ENCODE peak calls at places on chromosomes 13 and 19, in four cellular contexts. Y, B, K and N are unnamed samples.

GRCh38 chr13:85798999-85799646 is at the start of gene SLITRK6:
- DNase-seq in Y (no peak), B (no peak), K (no peak), N (peak; percentile 61)

GRCh38 chr19:13036366-13036976 is 41.2 kb downstream of the NFIX start:
- DNase-seq in Y (no peak), B (no peak), K (no peak), N (peak; percentile 43)

GRCh38 chr13:114096811-114097503 is 35.5 kb downstream of the RASA3 start:
- DNase-seq in Y (no peak), B (no peak), K (no peak), N (no peak)

GRCh38 chr19:583968-584239 is 5.8 kb upstream of the HCN2 start:
- DNase-seq in Y (no peak), B (no peak), K (no peak), N (no peak)

GRCh38 chr19:39385629-39386411 is 5.1 kb downstream of the PAF1 start:
- DNase-seq in Y (no peak), B (no peak), K (no peak), N (no peak)

GRCh38 chr13:46383383-46383782 is 3.7 kb downstream of the RUBCNL start:
- DNase-seq in Y (no peak), B (no peak), K (no peak), N (no peak)

GRCh38 chr19:16594131-16594586 is 21.9 kb upstream of the SLC35E1 start:
- DNase-seq in Y (no peak), B (no peak), K (no peak), N (no peak)

GRCh38 chr19:15702590-15702930 is 25.3 kb upstream of the OR10H2 start:
- DNase-seq in Y (peak; percentile 83), B (no peak), K (no peak), N (peak; percentile 56)

GRCh38 chr13:25689539-25689938 is 317.8 kb downstream of the ATP8A2 start:
- DNase-seq in Y (no peak), B (no peak), K (no peak), N (no peak)

GRCh38 chr13:85638815-85639393 is 160.3 kb downstream of the SLITRK6 start:
- DNase-seq in Y (no peak), B (no peak), K (no peak), N (no peak)

GRCh38 chr13:99417821-99418662 is 83.2 kb upstream of the TM9SF2 start:
- DNase-seq in Y (no peak), B (no peak), K (no peak), N (no peak)
- TF ChIP-seq FOXK2 in Y (no peak), B (no peak), K (no peak), N (no peak)

GRCh38 chr19:30178721-30179402 is 193.3 kb upstream of the ZNF536 start:
- DNase-seq in Y (no peak), B (no peak), K (no peak), N (no peak)

GRCh38 chr19:30174791-30175190 is 197.4 kb upstream of the ZNF536 start:
- DNase-seq in Y (no peak), B (no peak), K (no peak), N (no peak)

GRCh38 chr19:30174357-30174645 is 197.9 kb upstream of the ZNF536 start:
- DNase-seq in Y (no peak), B (no peak), K (no peak), N (no peak)

GRCh38 chr19:30173593-30174356 is 198.4 kb upstream of the ZNF536 start:
- DNase-seq in Y (no peak), B (no peak), K (no peak), N (no peak)

DNA sequence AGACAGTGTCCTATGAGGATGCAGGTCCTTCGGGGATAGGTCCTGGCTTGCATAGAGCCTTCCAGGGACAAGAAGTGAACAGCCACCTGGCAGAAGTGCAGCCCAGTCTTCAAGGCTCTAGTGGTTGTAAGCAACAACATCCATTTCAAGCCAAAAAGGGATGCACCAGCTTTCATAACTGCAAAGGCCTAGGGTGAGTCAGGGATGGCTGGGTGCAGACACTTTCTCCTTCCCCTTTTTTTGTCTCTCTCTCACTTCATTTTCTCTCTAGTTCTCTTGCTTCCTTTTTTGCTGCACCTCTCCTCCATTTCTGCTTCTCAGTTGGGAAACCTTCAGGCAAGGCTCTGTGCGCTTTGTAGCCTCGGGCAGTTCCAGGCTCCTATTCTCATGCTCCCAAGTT is 196.2 kb upstream of the ZNF536 start:
- DNase-seq in Y (no peak), B (no peak), K (no peak), N (no peak)
- TF ChIP-seq FOXM1 in Y (no peak), B (no peak), K (no peak), N (no peak)

GRCh38 chr19:48244289-48244688 is 11.4 kb downstream of the CARD8 start:
- DNase-seq in Y (no peak), B (no peak), K (no peak), N (no peak)
- TF ChIP-seq FOXK2 in Y (no peak), B (no peak), K (no peak), N (no peak)

GRCh38 chr19:56764296-56764695 is 76.2 kb downstream of the PEG3 start:
- DNase-seq in Y (peak; percentile 13), B (no peak), K (no peak), N (no peak)
- TF ChIP-seq FOXM1 in Y (no peak), B (no peak), K (no peak), N (no peak)

GRCh38 chr13:50129923-50130685 is 114.9 kb downstream of the KCNRG start:
- DNase-seq in Y (no peak), B (no peak), K (no peak), N (peak; percentile 27)
- TF ChIP-seq FOXK2 in Y (no peak), B (no peak), K (no peak), N (no peak)

GRCh38 chr13:38372818-38373217 is 23.2 kb downstream of the UFM1 start:
- DNase-seq in Y (no peak), B (no peak), K (no peak), N (no peak)

GRCh38 chr13:38363219-38363618 is 13.6 kb downstream of the UFM1 start:
- DNase-seq in Y (no peak), B (no peak), K (no peak), N (no peak)

GRCh38 chr13:38366954-38367645 is 17.4 kb downstream of the UFM1 start:
- DNase-seq in Y (no peak), B (no peak), K (no peak), N (no peak)

GRCh38 chr13:38369058-38369457 is 19.4 kb downstream of the UFM1 start:
- DNase-seq in Y (no peak), B (no peak), K (no peak), N (no peak)
- TF ChIP-seq FOXM1 in Y (no peak), B (no peak), K (no peak), N (no peak)

DNA sequence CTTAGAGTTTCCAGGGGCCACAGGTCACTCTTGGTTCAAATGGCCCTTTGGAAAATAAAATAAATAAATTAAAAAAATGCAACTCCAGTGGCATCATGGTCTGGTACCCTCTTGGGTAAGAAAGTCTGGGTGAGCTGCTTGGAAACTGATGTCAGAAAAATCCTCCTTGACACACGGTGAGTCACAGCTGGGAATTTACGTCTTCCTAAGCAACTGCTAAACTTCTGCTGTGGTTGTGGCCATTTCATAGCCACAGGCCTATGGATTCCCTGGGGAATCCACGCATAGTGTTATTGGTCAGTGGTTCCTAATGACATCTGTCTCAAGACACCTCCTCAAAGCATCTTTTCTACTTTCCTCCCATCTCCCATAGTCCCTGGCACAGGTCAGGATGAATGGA is 220.8 kb downstream of the COG6 start:
- DNase-seq in Y (no peak), B (no peak), K (no peak), N (no peak)
- TF ChIP-seq FOXK2 in Y (no peak), B (no peak), K (no peak), N (no peak)

GRCh38 chr13:61954092-61954491 is 538.4 kb upstream of the PCDH20 start:
- DNase-seq in Y (peak; percentile 4), B (no peak), K (no peak), N (peak; percentile 84)
- TF ChIP-seq FOXM1 in Y (no peak), B (no peak), K (no peak), N (no peak)